ENCODE peak calls at places on chromosome 4, in ten cellular contexts. One of them, this sample, is unnamed.

GRCh38 chr4:182380701-182381295 is 137.6 kb downstream of the TENM3 start:
- DNase-seq in A549: no peak
- DNase-seq in endothelial cell: no peak
- DNase-seq in psoas muscle: no peak
- DNase-seq in mammary epithelial cell: no peak
- DNase-seq in Caco-2: no peak
- DNase-seq in activated CD8-positive, alpha-beta memory T cell treated with anti-CD3 and anti-CD28 coated beads for 1 hour: no peak
- DNase-seq in G401: no peak
- DNase-seq in iris pigment epithelial cell: peak
- DNase-seq in CD8-positive, alpha-beta T cell: no peak
- DNase-seq in this sample: no peak

GRCh38 chr4:71857713-71858451 is 74.0 kb upstream of the GC start:
- DNase-seq in A549: no peak
- DNase-seq in iris pigment epithelial cell: no peak
- DNase-seq in Caco-2: peak
- DNase-seq in mammary epithelial cell: no peak
- DNase-seq in G401: no peak
- DNase-seq in CD8-positive, alpha-beta T cell: no peak
- DNase-seq in endothelial cell: peak
- DNase-seq in psoas muscle: no peak
- DNase-seq in activated CD8-positive, alpha-beta memory T cell treated with anti-CD3 and anti-CD28 coated beads for 1 hour: no peak
- DNase-seq in this sample: no peak

GRCh38 chr4:75306496-75306895 is 207.7 kb downstream of the RCHY1 start:
- DNase-seq in mammary epithelial cell: no peak
- DNase-seq in G401: no peak
- DNase-seq in endothelial cell: no peak
- DNase-seq in iris pigment epithelial cell: no peak
- DNase-seq in psoas muscle: no peak
- DNase-seq in CD8-positive, alpha-beta T cell: no peak
- DNase-seq in A549: no peak
- DNase-seq in activated CD8-positive, alpha-beta memory T cell treated with anti-CD3 and anti-CD28 coated beads for 1 hour: no peak
- DNase-seq in Caco-2: no peak
- DNase-seq in this sample: no peak

GRCh38 chr4:13539721-13540445 is 4.4 kb downstream of the NKX3-2 start:
- DNase-seq in psoas muscle: no peak
- DNase-seq in CD8-positive, alpha-beta T cell: no peak
- DNase-seq in iris pigment epithelial cell: no peak
- DNase-seq in mammary epithelial cell: no peak
- DNase-seq in endothelial cell: no peak
- DNase-seq in Caco-2: no peak
- DNase-seq in activated CD8-positive, alpha-beta memory T cell treated with anti-CD3 and anti-CD28 coated beads for 1 hour: no peak
- DNase-seq in A549: no peak
- DNase-seq in G401: no peak
- DNase-seq in this sample: no peak

GRCh38 chr4:60396680-60397079 is 803.4 kb upstream of the ADGRL3 start:
- DNase-seq in mammary epithelial cell: peak
- DNase-seq in psoas muscle: no peak
- DNase-seq in G401: peak
- DNase-seq in A549: no peak
- DNase-seq in CD8-positive, alpha-beta T cell: no peak
- DNase-seq in iris pigment epithelial cell: no peak
- DNase-seq in endothelial cell: no peak
- DNase-seq in activated CD8-positive, alpha-beta memory T cell treated with anti-CD3 and anti-CD28 coated beads for 1 hour: no peak
- DNase-seq in Caco-2: no peak
- DNase-seq in this sample: no peak

GRCh38 chr4:152448806-152449205 is 87.1 kb downstream of the FBXW7 start:
- DNase-seq in iris pigment epithelial cell: no peak
- DNase-seq in psoas muscle: no peak
- DNase-seq in endothelial cell: no peak
- DNase-seq in Caco-2: no peak
- DNase-seq in A549: no peak
- DNase-seq in activated CD8-positive, alpha-beta memory T cell treated with anti-CD3 and anti-CD28 coated beads for 1 hour: no peak
- DNase-seq in G401: no peak
- DNase-seq in CD8-positive, alpha-beta T cell: no peak
- DNase-seq in mammary epithelial cell: no peak
- DNase-seq in this sample: no peak

GRCh38 chr4:153916273-153916755 is 127.4 kb upstream of the SFRP2 start:
- DNase-seq in Caco-2: no peak
- DNase-seq in psoas muscle: no peak
- DNase-seq in A549: no peak
- DNase-seq in mammary epithelial cell: no peak
- DNase-seq in G401: no peak
- DNase-seq in activated CD8-positive, alpha-beta memory T cell treated with anti-CD3 and anti-CD28 coated beads for 1 hour: no peak
- DNase-seq in CD8-positive, alpha-beta T cell: no peak
- DNase-seq in endothelial cell: no peak
- DNase-seq in iris pigment epithelial cell: no peak
- DNase-seq in this sample: no peak

GRCh38 chr4:64551125-64551524 is 141.9 kb upstream of the TECRL start:
- DNase-seq in iris pigment epithelial cell: no peak
- DNase-seq in mammary epithelial cell: no peak
- DNase-seq in psoas muscle: no peak
- DNase-seq in endothelial cell: no peak
- DNase-seq in Caco-2: no peak
- DNase-seq in A549: no peak
- DNase-seq in G401: no peak
- DNase-seq in CD8-positive, alpha-beta T cell: no peak
- DNase-seq in activated CD8-positive, alpha-beta memory T cell treated with anti-CD3 and anti-CD28 coated beads for 1 hour: no peak
- DNase-seq in this sample: no peak

GRCh38 chr4:177759714-177760113 is 317.5 kb upstream of the AGA start:
- DNase-seq in endothelial cell: no peak
- DNase-seq in iris pigment epithelial cell: no peak
- DNase-seq in A549: no peak
- DNase-seq in mammary epithelial cell: peak
- DNase-seq in activated CD8-positive, alpha-beta memory T cell treated with anti-CD3 and anti-CD28 coated beads for 1 hour: no peak
- DNase-seq in Caco-2: no peak
- DNase-seq in CD8-positive, alpha-beta T cell: no peak
- DNase-seq in psoas muscle: no peak
- DNase-seq in G401: no peak
- DNase-seq in this sample: no peak

GRCh38 chr4:83074086-83074704 is 39.2 kb downstream of the COPS4 start:
- DNase-seq in psoas muscle: no peak
- DNase-seq in mammary epithelial cell: peak
- DNase-seq in iris pigment epithelial cell: peak
- DNase-seq in A549: peak
- DNase-seq in activated CD8-positive, alpha-beta memory T cell treated with anti-CD3 and anti-CD28 coated beads for 1 hour: peak
- DNase-seq in Caco-2: peak
- DNase-seq in endothelial cell: peak
- DNase-seq in G401: peak
- DNase-seq in CD8-positive, alpha-beta T cell: peak
- DNase-seq in this sample: no peak

GRCh38 chr4:33724685-33725084 is 2519.6 kb downstream of the ARAP2 start:
- DNase-seq in psoas muscle: no peak
- DNase-seq in iris pigment epithelial cell: no peak
- DNase-seq in G401: no peak
- DNase-seq in CD8-positive, alpha-beta T cell: no peak
- DNase-seq in A549: no peak
- DNase-seq in mammary epithelial cell: no peak
- DNase-seq in endothelial cell: no peak
- DNase-seq in activated CD8-positive, alpha-beta memory T cell treated with anti-CD3 and anti-CD28 coated beads for 1 hour: no peak
- DNase-seq in Caco-2: no peak
- DNase-seq in this sample: no peak

GRCh38 chr4:88846232-88846790 is 148.7 kb upstream of the NAP1L5 start:
- DNase-seq in psoas muscle: no peak
- DNase-seq in activated CD8-positive, alpha-beta memory T cell treated with anti-CD3 and anti-CD28 coated beads for 1 hour: no peak
- DNase-seq in Caco-2: no peak
- DNase-seq in endothelial cell: no peak
- DNase-seq in iris pigment epithelial cell: peak
- DNase-seq in CD8-positive, alpha-beta T cell: no peak
- DNase-seq in mammary epithelial cell: peak
- DNase-seq in A549: peak
- DNase-seq in G401: no peak
- DNase-seq in this sample: no peak

GRCh38 chr4:1315838-1316536 is 26.3 kb downstream of the MAEA start:
- DNase-seq in Caco-2: no peak
- DNase-seq in psoas muscle: no peak
- DNase-seq in G401: no peak
- DNase-seq in iris pigment epithelial cell: no peak
- DNase-seq in A549: no peak
- DNase-seq in endothelial cell: no peak
- DNase-seq in mammary epithelial cell: no peak
- DNase-seq in CD8-positive, alpha-beta T cell: no peak
- DNase-seq in activated CD8-positive, alpha-beta memory T cell treated with anti-CD3 and anti-CD28 coated beads for 1 hour: no peak
- DNase-seq in this sample: no peak

GRCh38 chr4:104642521-104642920 is 147.8 kb upstream of the CXXC4 start:
- DNase-seq in G401: no peak
- DNase-seq in mammary epithelial cell: no peak
- DNase-seq in CD8-positive, alpha-beta T cell: no peak
- DNase-seq in iris pigment epithelial cell: no peak
- DNase-seq in activated CD8-positive, alpha-beta memory T cell treated with anti-CD3 and anti-CD28 coated beads for 1 hour: no peak
- DNase-seq in Caco-2: no peak
- DNase-seq in psoas muscle: no peak
- DNase-seq in A549: no peak
- DNase-seq in endothelial cell: no peak
- DNase-seq in this sample: no peak

GRCh38 chr4:11495291-11495690 is 66.6 kb upstream of the HS3ST1 start:
- DNase-seq in CD8-positive, alpha-beta T cell: no peak
- DNase-seq in psoas muscle: no peak
- DNase-seq in G401: no peak
- DNase-seq in A549: no peak
- DNase-seq in Caco-2: no peak
- DNase-seq in activated CD8-positive, alpha-beta memory T cell treated with anti-CD3 and anti-CD28 coated beads for 1 hour: no peak
- DNase-seq in iris pigment epithelial cell: peak
- DNase-seq in mammary epithelial cell: no peak
- DNase-seq in endothelial cell: no peak
- DNase-seq in this sample: no peak

GRCh38 chr4:48578132-48578964 is 88.3 kb downstream of the ZAR1 start:
- DNase-seq in iris pigment epithelial cell: peak
- DNase-seq in psoas muscle: no peak
- DNase-seq in CD8-positive, alpha-beta T cell: peak
- DNase-seq in G401: peak
- DNase-seq in mammary epithelial cell: peak
- DNase-seq in endothelial cell: peak
- DNase-seq in activated CD8-positive, alpha-beta memory T cell treated with anti-CD3 and anti-CD28 coated beads for 1 hour: peak
- DNase-seq in Caco-2: peak
- DNase-seq in A549: peak
- DNase-seq in this sample: peak

GRCh38 chr4:21726255-21726815 is 222.2 kb downstream of the KCNIP4 start:
- DNase-seq in iris pigment epithelial cell: peak
- DNase-seq in activated CD8-positive, alpha-beta memory T cell treated with anti-CD3 and anti-CD28 coated beads for 1 hour: no peak
- DNase-seq in mammary epithelial cell: no peak
- DNase-seq in endothelial cell: no peak
- DNase-seq in Caco-2: no peak
- DNase-seq in G401: no peak
- DNase-seq in psoas muscle: no peak
- DNase-seq in CD8-positive, alpha-beta T cell: no peak
- DNase-seq in A549: no peak
- DNase-seq in this sample: no peak

This sample was measured in right lobe of liver.